ENCODE peak calls at places on chromosomes 1 and 21, in nine cellular contexts. R, Q, P, E, B, J, G, Z and N are unnamed samples.

GRCh38 chr1:39407889-39408640 is 83.4 kb upstream of the BMP8A start:
- DNase-seq in R (no peak), Q (no peak), P (no peak), E (no peak), B (peak), J (no peak), G (peak), Z (no peak), N (no peak)

GRCh38 chr1:69524010-69524409 is 43.7 kb upstream of the LRRC7 start:
- DNase-seq in R (no peak), Q (no peak), P (no peak), E (no peak), B (no peak), J (no peak), G (no peak), Z (no peak), N (no peak)

GRCh38 chr1:222739929-222740328 is 2.9 kb downstream of the FAM177B start:
- DNase-seq in R (no peak), Q (no peak), P (no peak), E (no peak), B (no peak), J (no peak), G (no peak), Z (no peak), N (no peak)

GRCh38 chr1:168084396-168085231 is 52.1 kb downstream of the GPR161 start:
- DNase-seq in R (peak), Q (peak), P (peak), E (peak), B (peak), J (peak), G (peak), Z (peak), N (peak)

GRCh38 chr1:22509815-22510214 is 53.5 kb upstream of the EPHA8 start:
- DNase-seq in R (no peak), Q (no peak), P (no peak), E (no peak), B (no peak), J (no peak), G (no peak), Z (no peak), N (no peak)

GRCh38 chr1:211619033-211619996 is 40.4 kb upstream of the SLC30A1 start:
- DNase-seq in R (no peak), Q (no peak), P (no peak), E (no peak), B (no peak), J (no peak), G (no peak), Z (no peak), N (no peak)

GRCh38 chr1:108897865-108898720 is 21.3 kb downstream of the GPSM2 start:
- DNase-seq in R (no peak), Q (peak), P (no peak), E (no peak), B (peak), J (no peak), G (peak), Z (no peak), N (no peak)

GRCh38 chr1:38117444-38117887 is 70.9 kb upstream of the POU3F1 start:
- DNase-seq in R (no peak), Q (no peak), P (peak), E (no peak), B (no peak), J (no peak), G (no peak), Z (no peak), N (no peak)

GRCh38 chr1:7549693-7550161 is 221.4 kb upstream of the VAMP3 start:
- DNase-seq in R (no peak), Q (peak), P (no peak), E (no peak), B (no peak), J (no peak), G (no peak), Z (no peak), N (peak)

GRCh38 chr1:117093870-117094621 is 27.5 kb downstream of the TRIM45 start:
- DNase-seq in R (no peak), Q (peak), P (no peak), E (no peak), B (no peak), J (no peak), G (no peak), Z (no peak), N (no peak)

GRCh38 chr1:209884249-209884648 is 53.8 kb upstream of the SYT14 start:
- DNase-seq in R (no peak), Q (no peak), P (no peak), E (no peak), B (no peak), J (no peak), G (no peak), Z (no peak), N (no peak)

GRCh38 chr1:94096797-94097549 is 24.0 kb downstream of the ABCA4 start:
- DNase-seq in R (no peak), Q (no peak), P (no peak), E (peak), B (no peak), J (peak), G (no peak), Z (peak), N (no peak)

GRCh38 chr1:183516725-183517124 is 44.4 kb downstream of the SMG7 start:
- DNase-seq in R (no peak), Q (no peak), P (no peak), E (no peak), B (no peak), J (no peak), G (no peak), Z (no peak), N (no peak)

GRCh38 chr1:212291505-212292134 is 6.4 kb downstream of the PPP2R5A start:
- DNase-seq in R (no peak), Q (peak), P (no peak), E (no peak), B (no peak), J (no peak), G (no peak), Z (no peak), N (no peak)

GRCh38 chr21:17270234-17270633 is 242.6 kb upstream of the CXADR start:
- DNase-seq in R (no peak), Q (peak), P (no peak), E (peak), B (no peak), J (peak), G (no peak), Z (peak), N (no peak)

GRCh38 chr1:178086294-178087255 is 7.3 kb upstream of the RASAL2 start:
- DNase-seq in R (no peak), Q (no peak), P (no peak), E (no peak), B (no peak), J (no peak), G (no peak), Z (no peak), N (no peak)

GRCh38 chr1:180327089-180327488 is 97.0 kb downstream of the LHX4 start:
- DNase-seq in R (no peak), Q (no peak), P (no peak), E (no peak), B (no peak), J (no peak), G (no peak), Z (no peak), N (no peak)

GRCh38 chr1:152348447-152348846 is 11.4 kb downstream of the FLG2 start:
- DNase-seq in R (no peak), Q (peak), P (no peak), E (no peak), B (no peak), J (no peak), G (no peak), Z (no peak), N (no peak)

GRCh38 chr1:206979379-206980043 is 9.3 kb upstream of the FCAMR start:
- DNase-seq in R (no peak), Q (peak), P (no peak), E (no peak), B (no peak), J (no peak), G (no peak), Z (no peak), N (no peak)

GRCh38 chr1:179883739-179884138 is 1.7 kb downstream of the TOR1AIP1 start:
- DNase-seq in R (peak), Q (no peak), P (no peak), E (no peak), B (no peak), J (no peak), G (no peak), Z (no peak), N (no peak)

GRCh38 chr21:39066829-39067785 is 116.1 kb downstream of the PSMG1 start:
- DNase-seq in R (no peak), Q (no peak), P (no peak), E (no peak), B (no peak), J (no peak), G (no peak), Z (no peak), N (no peak)

DNA sequence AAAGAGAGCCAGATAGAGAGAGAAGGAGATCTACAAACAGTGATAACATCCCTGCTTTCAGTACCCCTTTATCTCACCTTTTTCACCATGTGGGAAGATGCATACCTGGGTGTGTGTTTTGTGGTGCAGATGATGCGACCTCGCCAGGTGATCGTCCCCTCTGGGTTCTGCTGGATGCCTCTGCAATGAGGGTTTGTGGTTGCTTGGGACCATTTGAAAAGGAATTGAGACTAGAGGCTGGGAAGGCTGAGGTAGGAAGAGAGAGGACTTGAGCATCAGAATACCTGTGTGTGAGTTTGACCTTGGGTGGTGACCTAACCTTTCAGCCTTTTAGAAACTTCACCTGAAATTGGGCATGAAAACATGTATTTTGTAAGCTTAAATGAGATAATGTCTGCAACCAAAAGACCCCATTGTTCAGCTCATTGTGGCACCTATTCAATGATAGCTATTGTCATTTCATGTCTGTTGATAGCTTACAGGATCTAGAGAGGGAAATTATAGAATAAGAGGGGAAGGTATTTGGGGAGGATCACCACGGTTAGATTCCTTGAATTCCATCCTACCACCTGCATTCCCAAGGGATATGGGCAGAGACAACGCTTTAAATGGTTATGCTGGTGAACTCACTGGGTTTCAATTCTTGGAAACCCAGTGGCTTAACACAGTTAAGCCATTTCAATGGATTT is 125.7 kb downstream of the IGSF21 start:
- DNase-seq in R (no peak), Q (no peak), P (no peak), E (no peak), B (no peak), J (no peak), G (no peak), Z (no peak), N (no peak)
- TF ChIP-seq CTCF in R (no peak), Q (no peak), P (no peak), E (no peak), B (no peak), J (no peak), G (no peak), Z (no peak), N (no peak)

GRCh38 chr1:228472655-228473054 is 14.5 kb upstream of the RNF187 start:
- DNase-seq in R (no peak), Q (no peak), P (no peak), E (no peak), B (no peak), J (no peak), G (no peak), Z (no peak), N (no peak)

GRCh38 chr1:228465571-228466146 is 21.5 kb upstream of the RNF187 start:
- DNase-seq in R (no peak), Q (no peak), P (no peak), E (no peak), B (no peak), J (no peak), G (no peak), Z (no peak), N (no peak)

GRCh38 chr1:228471154-228471761 is 15.9 kb upstream of the RNF187 start:
- DNase-seq in R (no peak), Q (no peak), P (no peak), E (no peak), B (no peak), J (no peak), G (no peak), Z (no peak), N (no peak)

GRCh38 chr1:228471762-228472398 is 15.3 kb upstream of the RNF187 start:
- DNase-seq in R (no peak), Q (peak), P (no peak), E (no peak), B (peak), J (no peak), G (no peak), Z (no peak), N (peak)

DNA sequence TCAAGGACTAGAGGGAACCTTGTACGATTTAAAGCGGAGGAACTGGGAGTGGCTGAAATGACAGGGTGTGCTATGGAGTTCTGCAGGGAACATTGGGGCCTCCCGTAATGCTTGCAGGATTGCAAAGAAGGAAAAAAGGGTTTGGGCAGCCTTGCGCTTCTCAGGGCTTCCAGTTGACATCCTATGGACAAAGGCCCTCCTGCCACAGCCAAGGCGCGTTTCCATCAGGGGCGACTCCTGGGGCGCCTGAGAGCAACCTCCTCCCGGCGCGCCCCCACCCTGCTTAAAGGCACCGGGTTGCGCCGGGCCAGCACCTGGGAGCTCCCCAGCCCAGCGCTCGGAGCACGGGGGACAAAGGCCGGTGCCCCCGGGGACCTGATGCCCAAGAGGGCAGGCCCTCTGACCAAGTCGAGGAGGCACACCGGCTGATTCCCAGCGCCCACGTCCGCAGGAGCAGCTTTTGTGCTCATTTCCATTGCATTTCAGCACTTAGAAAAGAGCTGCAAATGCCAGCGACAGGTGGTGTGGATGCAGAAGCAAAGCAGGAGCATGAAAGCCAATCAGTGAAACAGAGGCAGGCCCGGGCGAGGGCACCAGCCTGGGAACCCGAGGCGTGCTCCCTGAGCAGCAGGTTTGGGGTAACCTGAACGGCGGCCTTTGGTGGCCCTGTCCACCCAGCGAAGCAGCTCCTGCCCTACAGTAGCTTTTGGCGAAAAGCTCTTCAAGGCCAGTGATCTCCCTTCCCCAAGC is 17.6 kb upstream of the RNF187 start:
- DNase-seq in R (no peak), Q (no peak), P (no peak), E (no peak), B (no peak), J (no peak), G (no peak), Z (no peak), N (no peak)
- H3K4me3 ChIP-seq in R (no peak), Q (no peak), P (no peak), E (no peak), B (no peak), J (no peak), G (no peak), Z (no peak), N (no peak)

DNA sequence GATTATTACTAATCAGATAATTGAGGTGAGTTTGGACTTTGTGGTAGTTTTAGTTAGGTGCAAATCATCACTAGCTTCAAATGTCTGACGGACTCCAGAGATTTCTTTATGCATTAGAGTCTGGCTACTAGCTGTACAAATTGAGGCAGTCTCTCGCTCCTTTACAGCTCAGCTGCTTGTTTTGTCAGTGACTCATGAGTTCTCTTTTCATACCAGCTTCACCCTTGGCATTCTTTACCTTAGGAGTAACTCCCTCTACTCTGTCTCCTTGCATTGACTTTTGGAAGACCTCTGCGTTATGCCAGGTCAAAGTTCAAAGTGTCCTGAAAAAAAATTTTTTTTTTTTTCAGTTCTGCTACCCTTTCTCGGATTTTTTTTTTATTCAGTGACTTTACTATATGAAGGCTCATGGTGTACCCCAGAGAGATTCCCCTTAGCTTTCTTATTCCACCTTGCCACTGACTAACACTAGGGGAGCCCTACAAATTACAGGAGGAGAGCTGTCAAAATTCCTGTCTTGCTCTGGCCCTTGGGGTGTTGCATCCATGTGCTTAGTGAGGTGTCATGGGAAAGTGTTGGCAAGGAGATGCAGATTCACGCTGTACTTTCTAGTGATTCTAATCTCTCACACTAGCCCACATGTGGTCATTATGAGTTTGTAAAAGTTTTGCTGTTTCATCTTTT is 576.6 kb downstream of the ADGRL2 start:
- DNase-seq in R (no peak), Q (no peak), P (no peak), E (no peak), B (no peak), J (no peak), G (no peak), Z (no peak), N (no peak)
- TF ChIP-seq CTCF in R (no peak), Q (no peak), P (no peak), E (no peak), B (no peak), J (no peak), G (no peak), Z (no peak), N (no peak)

DNA sequence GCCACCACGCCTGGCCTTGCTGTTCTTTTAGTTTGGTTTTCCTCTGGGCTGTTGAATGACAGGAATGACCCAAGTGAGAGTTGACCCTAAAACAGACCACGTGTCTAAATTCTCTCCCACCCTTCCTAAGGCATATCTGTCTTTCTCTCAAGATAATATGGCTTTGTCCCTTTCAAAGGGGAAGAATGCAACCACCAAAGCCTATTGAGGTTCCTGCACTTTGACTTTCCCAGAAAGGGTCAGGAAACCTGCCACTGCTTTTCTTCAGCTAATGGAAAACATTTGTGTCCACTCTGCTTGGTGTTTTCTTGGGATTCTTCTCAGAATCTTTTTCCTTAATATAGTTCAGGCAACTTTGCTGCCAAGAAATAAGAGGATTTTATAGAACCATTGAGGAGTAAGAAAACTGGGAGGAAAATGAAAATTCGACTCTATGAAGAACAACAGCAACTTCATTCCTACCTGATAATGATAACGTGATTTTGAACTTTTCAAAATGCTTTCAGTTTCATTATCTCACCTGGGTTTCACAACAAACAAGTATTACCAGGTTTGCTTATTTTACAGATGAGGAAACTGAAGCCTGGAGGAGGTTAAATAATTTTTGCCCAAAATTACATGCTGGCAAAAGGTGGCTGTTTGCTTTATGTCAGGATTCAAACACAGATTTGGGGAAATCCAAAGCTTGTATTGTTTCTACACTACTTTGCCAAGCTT is 6.9 kb downstream of the PLPP3 start:
- DNase-seq in R (no peak), Q (no peak), P (no peak), E (no peak), B (no peak), J (no peak), G (no peak), Z (no peak), N (no peak)
- H3K4me3 ChIP-seq in R (no peak), Q (no peak), P (no peak), E (no peak), B (no peak), J (peak), G (no peak), Z (no peak), N (no peak)